ENCODE peak calls at places on chromosomes 16 and 17, in five cellular contexts. W is lower leg skin, H is cardiac fibroblast, C is uterus, X is mesenchymal stem cell. U is an unnamed sample.
A peak's percentile ranks its signal among the peaks of the same experiment; 100 is the strongest.

GRCh38 chr17:28509784-28510183 is 3.6 kb downstream of the FOXN1 start:
- DNase-seq in W (no peak), H (no peak), C (no peak), X (no peak), U (no peak)

GRCh38 chr17:78409191-78409621 is 30.8 kb downstream of the PGS1 start:
- DNase-seq in W (no peak), H (no peak), C (no peak), X (no peak), U (no peak)

GRCh38 chr17:79945591-79946255 is 89.9 kb downstream of the TBC1D16 start:
- DNase-seq in W (no peak), H (no peak), C (no peak), X (no peak), U (no peak)

GRCh38 chr17:9284884-9285283 is 263.6 kb downstream of the NTN1 start:
- DNase-seq in W (peak; percentile 57), H (no peak), C (peak; percentile 70), X (no peak), U (peak; percentile 36)

GRCh38 chr17:69327060-69327831 is at the start of gene ABCA5:
- DNase-seq in W (peak; percentile 78), H (peak; percentile 89), C (peak; percentile 81), X (peak; percentile 84), U (peak; percentile 87)

GRCh38 chr17:80002242-80002641 is 33.4 kb downstream of the TBC1D16 start:
- DNase-seq in W (no peak), H (no peak), C (no peak), X (no peak), U (no peak)

GRCh38 chr16:87058728-87059250 is 258.4 kb downstream of the C16orf95 start:
- DNase-seq in W (no peak), H (no peak), C (no peak), X (no peak), U (no peak)

GRCh38 chr16:79409970-79410369 is 190.6 kb downstream of the MAF start:
- DNase-seq in W (no peak), H (no peak), C (no peak), X (no peak), U (no peak)

GRCh38 chr17:83204230-83204725 is 124.9 kb downstream of the METRNL start:
- DNase-seq in W (no peak), H (no peak), C (no peak), X (no peak), U (no peak)

GRCh38 chr17:47253541-47254402 is at the start of gene ITGB3:
- DNase-seq in W (no peak), H (peak; percentile 82), C (peak; percentile 80), X (peak; percentile 83), U (peak; percentile 80)

GRCh38 chr16:71387045-71387871 is 28.7 kb downstream of the CALB2 start:
- DNase-seq in W (no peak), H (no peak), C (no peak), X (no peak), U (no peak)

GRCh38 chr17:44663095-44663494 is 6.8 kb downstream of the MEIOC start:
- DNase-seq in W (no peak), H (no peak), C (no peak), X (no peak), U (no peak)

GRCh38 chr16:16151315-16151714 is 72.0 kb downstream of the ABCC6 start:
- DNase-seq in W (no peak), H (no peak), C (no peak), X (no peak), U (no peak)

GRCh38 chr17:80821546-80821945 is 170.1 kb upstream of the CHMP6 start:
- DNase-seq in W (no peak), H (no peak), C (no peak), X (no peak), U (no peak)

GRCh38 chr16:66366433-66367299 is at the start of gene CDH5:
- DNase-seq in W (peak; percentile 78), H (peak; percentile 90), C (peak; percentile 62), X (no peak), U (no peak)

GRCh38 chr16:67661101-67661661 is 421 bp downstream of the PARD6A start:
- DNase-seq in W (no peak), H (no peak), C (no peak), X (peak; percentile 77), U (peak; percentile 38)

GRCh38 chr16:48961546-48961945 is 320.1 kb downstream of the CBLN1 start:
- DNase-seq in W (no peak), H (no peak), C (no peak), X (no peak), U (no peak)

GRCh38 chr17:78795241-78795640 is 13.2 kb upstream of the CYTH1 start:
- DNase-seq in W (no peak), H (no peak), C (no peak), X (no peak), U (no peak)

GRCh38 chr17:40022961-40023541 is 7.8 kb downstream of the CSF3 start:
- DNase-seq in W (no peak), H (no peak), C (no peak), X (no peak), U (no peak)

GRCh38 chr17:42179911-42180410 is 981 bp downstream of the KCNH4 start:
- DNase-seq in W (no peak), H (peak; percentile 45), C (no peak), X (peak; percentile 53), U (peak; percentile 48)

GRCh38 chr16:23302045-23302956 is at the start of gene SCNN1B:
- DNase-seq in W (no peak), H (no peak), C (no peak), X (no peak), U (no peak)

GRCh38 chr16:77913738-77914263 is 108.5 kb upstream of the CLEC3A start:
- DNase-seq in W (no peak), H (no peak), C (no peak), X (no peak), U (no peak)

GRCh38 chr17:19238167-19238505 is 970 bp downstream of the EPN2 start:
- DNase-seq in W (no peak), H (no peak), C (peak; percentile 51), X (peak; percentile 32), U (no peak)

GRCh38 chr16:70649300-70649699 is 2.9 kb downstream of the IL34 start:
- DNase-seq in W (no peak), H (no peak), C (no peak), X (no peak), U (no peak)

GRCh38 chr16:88444826-88445582 is 8.1 kb upstream of the ZFPM1 start:
- DNase-seq in W (no peak), H (no peak), C (no peak), X (no peak), U (no peak)

GRCh38 chr17:61352408-61352770 is 47.3 kb upstream of the TBX2 start:
- DNase-seq in W (no peak), H (peak; percentile 60), C (no peak), X (no peak), U (no peak)

GRCh38 chr17:19386974-19387920 is at the start of gene MFAP4:
- DNase-seq in W (no peak), H (peak; percentile 95), C (peak; percentile 93), X (peak; percentile 81), U (peak; percentile 94)

GRCh38 chr16:4401094-4401501 is 15.3 kb downstream of the CORO7 start:
- DNase-seq in W (no peak), H (no peak), C (no peak), X (no peak), U (no peak)

GRCh38 chr16:4404247-4404966 is 12.0 kb downstream of the CORO7 start:
- DNase-seq in W (no peak), H (peak; percentile 58), C (peak; percentile 33), X (peak; percentile 65), U (peak; percentile 49)

GRCh38 chr16:4401510-4401909 is 14.9 kb downstream of the CORO7 start:
- DNase-seq in W (no peak), H (no peak), C (no peak), X (no peak), U (no peak)

GRCh38 chr16:4403133-4403949 is 13.1 kb downstream of the CORO7 start:
- DNase-seq in W (no peak), H (no peak), C (peak; percentile 17), X (no peak), U (no peak)

DNA sequence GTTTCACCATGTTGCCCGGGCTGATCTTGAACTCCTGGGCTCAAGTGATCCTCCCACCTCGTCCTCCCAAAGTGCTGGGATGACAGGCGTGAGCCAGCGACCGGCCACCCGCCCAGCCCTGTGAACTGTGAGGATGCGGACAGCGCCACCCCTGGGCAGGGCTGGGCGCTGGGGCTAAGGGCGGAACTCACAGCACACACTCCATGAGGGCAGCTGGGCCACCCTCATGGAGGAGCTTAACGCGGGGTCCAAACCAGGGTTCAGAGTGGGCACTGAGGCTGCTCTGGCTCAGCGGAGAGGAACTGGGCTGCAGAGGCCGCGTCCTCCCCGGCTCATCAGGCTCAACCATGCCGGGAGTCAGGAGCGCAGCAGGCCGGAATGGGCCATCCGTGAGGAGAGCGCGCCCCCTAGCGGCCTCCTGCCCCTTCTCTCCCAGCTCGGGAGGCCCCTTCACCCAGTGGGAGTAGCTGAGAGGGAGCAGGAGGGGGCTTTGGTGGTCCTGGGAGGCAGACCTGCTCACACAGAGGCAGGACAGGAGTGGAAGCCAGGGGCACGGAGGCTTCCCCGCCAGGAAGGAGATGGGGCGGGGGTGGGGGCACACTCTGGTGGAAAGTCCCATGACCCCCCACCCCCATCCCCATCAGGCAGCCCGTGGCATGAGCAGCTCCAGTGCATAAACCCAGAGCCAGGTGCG is 13.8 kb downstream of the CORO7 start:
- DNase-seq in W (peak; percentile 63), H (peak; percentile 81), C (peak; percentile 83), X (peak; percentile 77), U (peak; percentile 76)
- H3K4me3 ChIP-seq in W (no peak overlapping the region), H (peak overlapping the region; percentile 11), C (no peak overlapping the region), X (no peak overlapping the region), U (no peak overlapping the region)

GRCh38 chr16:5350118-5350517 is 252.5 kb upstream of the EEF2KMT start:
- DNase-seq in W (no peak), H (no peak), C (no peak), X (no peak), U (no peak)
- H3K4me3 ChIP-seq in W (no peak overlapping the region), H (no peak overlapping the region), C (no peak overlapping the region), X (no peak overlapping the region), U (no peak overlapping the region)

GRCh38 chr16:69132424-69133252 is at the start of the genes CHTF8 and UTP4:
- DNase-seq in W (peak; percentile 73), H (peak; percentile 86), C (peak; percentile 78), X (peak; percentile 87), U (peak; percentile 84)

GRCh38 chr16:69130461-69130860 is 1.9 kb downstream of the CHTF8 start:
- DNase-seq in W (no peak), H (no peak), C (no peak), X (no peak), U (no peak)

GRCh38 chr16:69131167-69131748 is 1.1 kb downstream of the CHTF8 start:
- DNase-seq in W (no peak), H (peak; percentile 46), C (no peak), X (peak; percentile 38), U (peak; percentile 38)

GRCh38 chr16:69131749-69132423 is 502 bp downstream of the CHTF8 start:
- DNase-seq in W (peak; percentile 58), H (peak; percentile 90), C (peak; percentile 75), X (peak; percentile 89), U (peak; percentile 85)

GRCh38 chr16:69133555-69133954 is 1.1 kb downstream of the UTP4 start:
- DNase-seq in W (no peak), H (no peak), C (no peak), X (no peak), U (no peak)
- H3K4me3 ChIP-seq in W (no peak overlapping the region), H (no peak overlapping the region), C (no peak overlapping the region), X (no peak overlapping the region), U (peak overlapping the region; percentile 100)

DNA sequence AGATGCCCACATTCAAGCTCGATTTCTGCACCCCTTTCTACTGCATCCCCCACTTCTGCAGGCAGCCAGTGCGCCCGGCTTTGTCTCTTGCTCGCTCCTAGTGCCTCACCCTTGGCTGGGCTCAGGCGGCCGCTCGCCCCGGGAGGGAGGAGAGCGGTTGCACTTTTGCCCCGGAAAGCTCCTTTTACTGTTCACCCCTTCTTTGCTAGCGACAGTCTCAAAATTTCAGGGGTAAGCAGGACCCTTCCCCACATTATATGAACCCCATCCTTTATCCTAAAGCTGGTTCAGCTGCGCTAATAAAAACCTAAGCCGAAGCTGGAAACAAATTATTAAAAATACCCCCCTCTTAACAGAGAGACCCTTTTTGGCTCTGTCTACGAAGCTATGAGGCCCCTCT is 987 bp downstream of the HOXB5 start:
- DNase-seq in W (no peak), H (no peak), C (no peak), X (no peak), U (no peak)
- H3K4me3 ChIP-seq in W (no peak overlapping the region), H (no peak overlapping the region), C (no peak overlapping the region), X (peak overlapping the region; percentile 23), U (peak overlapping the region; percentile 49)

U was measured in fibroblast of villous mesenchyme.